ENCODE peak calls at places on chromosomes 11 and 22, in four cellular contexts. One of them, this sample, is unnamed.

GRCh38 chr22:37501610-37502341 is 15.6 kb upstream of the MFNG start:
- DNase-seq in EH: peak
- DNase-seq in amniotic stem cell: no peak
- DNase-seq in NCI-H510A: no peak
- DNase-seq in this sample: no peak

GRCh38 chr22:22552630-22553029 is 6.4 kb downstream of the PRAME start:
- DNase-seq in EH: peak
- DNase-seq in amniotic stem cell: no peak
- DNase-seq in NCI-H510A: no peak
- DNase-seq in this sample: no peak

GRCh38 chr11:73265278-73265810 is 6.8 kb upstream of the P2RY6 start:
- DNase-seq in EH: no peak
- DNase-seq in amniotic stem cell: no peak
- DNase-seq in NCI-H510A: no peak
- DNase-seq in this sample: no peak

GRCh38 chr22:41603873-41604332 is 14.3 kb upstream of the PMM1 start:
- DNase-seq in EH: no peak
- DNase-seq in amniotic stem cell: no peak
- DNase-seq in NCI-H510A: no peak
- DNase-seq in this sample: peak

GRCh38 chr11:75303544-75304224 is 47.8 kb downstream of the ARRB1 start:
- DNase-seq in EH: no peak
- DNase-seq in amniotic stem cell: no peak
- DNase-seq in NCI-H510A: no peak
- DNase-seq in this sample: no peak

GRCh38 chr11:68749061-68749491 is 2.2 kb downstream of the TESMIN start:
- DNase-seq in EH: peak
- DNase-seq in amniotic stem cell: no peak
- DNase-seq in NCI-H510A: no peak
- DNase-seq in this sample: no peak

GRCh38 chr22:32700186-32700882 is 101.2 kb upstream of the TIMP3 start:
- DNase-seq in EH: peak
- DNase-seq in amniotic stem cell: no peak
- DNase-seq in NCI-H510A: no peak
- DNase-seq in this sample: no peak

GRCh38 chr22:31496735-31497146 is 405 bp downstream of the SFI1 start:
- DNase-seq in EH: peak
- DNase-seq in amniotic stem cell: no peak
- DNase-seq in NCI-H510A: no peak
- DNase-seq in this sample: peak

GRCh38 chr22:35785181-35785923 is 67.7 kb downstream of the APOL5 start:
- DNase-seq in EH: peak
- DNase-seq in amniotic stem cell: no peak
- DNase-seq in NCI-H510A: no peak
- DNase-seq in this sample: no peak

GRCh38 chr11:125382211-125382807 is 113.8 kb downstream of the FEZ1 start:
- DNase-seq in EH: no peak
- DNase-seq in amniotic stem cell: no peak
- DNase-seq in NCI-H510A: no peak
- DNase-seq in this sample: no peak

GRCh38 chr11:40286137-40286536 is 1173.3 kb downstream of the LRRC4C start:
- DNase-seq in EH: no peak
- DNase-seq in amniotic stem cell: no peak
- DNase-seq in NCI-H510A: no peak
- DNase-seq in this sample: no peak

GRCh38 chr11:110147965-110148709 is 54.9 kb downstream of the ZC3H12C start:
- DNase-seq in EH: peak
- DNase-seq in amniotic stem cell: no peak
- DNase-seq in NCI-H510A: no peak
- DNase-seq in this sample: no peak

GRCh38 chr11:409600-410471 is 5.0 kb downstream of the SIGIRR start:
- DNase-seq in EH: no peak
- DNase-seq in amniotic stem cell: no peak
- DNase-seq in NCI-H510A: no peak
- DNase-seq in this sample: no peak

GRCh38 chr11:2175659-2176058 is 4.0 kb upstream of the TH start:
- DNase-seq in EH: peak
- DNase-seq in amniotic stem cell: no peak
- DNase-seq in NCI-H510A: no peak
- DNase-seq in this sample: no peak

GRCh38 chr22:24857576-24857975 is 51.6 kb downstream of the SGSM1 start:
- DNase-seq in EH: no peak
- DNase-seq in amniotic stem cell: no peak
- DNase-seq in NCI-H510A: no peak
- DNase-seq in this sample: no peak

GRCh38 chr22:31275018-31275417 is 17.3 kb downstream of the PIK3IP1 start:
- DNase-seq in EH: no peak
- DNase-seq in amniotic stem cell: no peak
- DNase-seq in NCI-H510A: no peak
- DNase-seq in this sample: no peak

GRCh38 chr11:39570526-39570925 is 1888.9 kb downstream of the LRRC4C start:
- DNase-seq in EH: no peak
- DNase-seq in amniotic stem cell: no peak
- DNase-seq in NCI-H510A: no peak
- DNase-seq in this sample: no peak

GRCh38 chr22:28129319-28129962 is 210.4 kb upstream of the PITPNB start:
- DNase-seq in EH: no peak
- DNase-seq in amniotic stem cell: no peak
- DNase-seq in NCI-H510A: no peak
- DNase-seq in this sample: no peak

GRCh38 chr22:50274311-50274710 is 4.1 kb upstream of the MAPK11 start:
- DNase-seq in EH: peak
- DNase-seq in amniotic stem cell: peak
- DNase-seq in NCI-H510A: peak
- DNase-seq in this sample: peak

GRCh38 chr22:23060612-23061400 is 9.5 kb upstream of the GNAZ start:
- DNase-seq in EH: no peak
- DNase-seq in amniotic stem cell: no peak
- DNase-seq in NCI-H510A: no peak
- DNase-seq in this sample: peak

GRCh38 chr11:76237914-76238313 is 31.6 kb upstream of the WNT11 start:
- DNase-seq in EH: peak
- DNase-seq in amniotic stem cell: no peak
- DNase-seq in NCI-H510A: no peak
- DNase-seq in this sample: no peak

GRCh38 chr22:20140521-20140964 is 8.9 kb downstream of the ZDHHC8 start:
- DNase-seq in EH: no peak
- DNase-seq in amniotic stem cell: no peak
- DNase-seq in NCI-H510A: no peak
- DNase-seq in this sample: no peak

GRCh38 chr11:62710001-62710345 is 2.5 kb downstream of the GNG3 start:
- DNase-seq in EH: peak
- DNase-seq in amniotic stem cell: no peak
- DNase-seq in NCI-H510A: no peak
- DNase-seq in this sample: peak

GRCh38 chr11:123653997-123654565 is 343 bp downstream of the SCN3B start:
- DNase-seq in EH: peak
- DNase-seq in amniotic stem cell: peak
- DNase-seq in NCI-H510A: no peak
- DNase-seq in this sample: peak

GRCh38 chr11:126149759-126150236 is 61.7 kb downstream of the RPUSD4 start:
- DNase-seq in EH: peak
- DNase-seq in amniotic stem cell: no peak
- DNase-seq in NCI-H510A: no peak
- DNase-seq in this sample: no peak

GRCh38 chr11:110296226-110297081 is at the start of gene RDX:
- DNase-seq in EH: peak
- DNase-seq in amniotic stem cell: peak
- DNase-seq in NCI-H510A: peak
- DNase-seq in this sample: peak

GRCh38 chr11:99918761-99919160 is 768.3 kb upstream of the ARHGAP42 start:
- DNase-seq in EH: no peak
- DNase-seq in amniotic stem cell: no peak
- DNase-seq in NCI-H510A: no peak
- DNase-seq in this sample: no peak

GRCh38 chr11:24351179-24351578 is 145.7 kb upstream of the LUZP2 start:
- DNase-seq in EH: no peak
- DNase-seq in amniotic stem cell: no peak
- DNase-seq in NCI-H510A: no peak
- DNase-seq in this sample: no peak

GRCh38 chr11:85709983-85710382 is 24.0 kb upstream of the CCDC89 start:
- DNase-seq in EH: no peak
- DNase-seq in amniotic stem cell: no peak
- DNase-seq in NCI-H510A: no peak
- DNase-seq in this sample: no peak

GRCh38 chr11:65403607-65404121 is 17.2 kb downstream of the FRMD8 start:
- DNase-seq in EH: no peak
- DNase-seq in amniotic stem cell: no peak
- DNase-seq in NCI-H510A: no peak
- DNase-seq in this sample: no peak

GRCh38 chr11:86706341-86707131 is 34.1 kb upstream of the ME3 start:
- DNase-seq in EH: no peak
- DNase-seq in amniotic stem cell: no peak
- DNase-seq in NCI-H510A: no peak
- DNase-seq in this sample: no peak

GRCh38 chr11:12258451-12258850 is 118.9 kb upstream of the PARVA start:
- DNase-seq in EH: peak
- DNase-seq in amniotic stem cell: no peak
- DNase-seq in NCI-H510A: no peak
- DNase-seq in this sample: no peak